ENCODE peak calls at places on chromosomes 4 and X, in eight cellular contexts. T is Peyer's patch, S is cardiac muscle cell, L is tibial artery, Q is fibroblast of mammary gland, Y is RWPE1, G is choroid plexus epithelial cell, X is pancreas. Z is an unnamed sample.

GRCh38 chrX:39311646-39312045 is 510.4 kb downstream of the MID1IP1 start:
- DNase-seq in T (no peak), S (no peak), L (no peak), Q (no peak), Y (no peak), G (no peak), X (no peak), Z (no peak)

GRCh38 chr4:15455290-15455689 is 14.4 kb upstream of the CC2D2A start:
- DNase-seq in T (no peak), S (peak), L (peak), Q (peak), Y (no peak), G (peak), X (no peak), Z (no peak)

GRCh38 chrX:68894513-68895338 is 65.9 kb downstream of the EFNB1 start:
- DNase-seq in T (no peak), S (peak), L (peak), Q (peak), Y (peak), G (peak), X (peak), Z (no peak)

GRCh38 chr4:8373270-8373972 is 67.1 kb downstream of the ACOX3 start:
- DNase-seq in T (no peak), S (no peak), L (no peak), Q (no peak), Y (no peak), G (no peak), X (peak), Z (no peak)

GRCh38 chr4:54228563-54229501 is at the start of gene PDGFRA:
- DNase-seq in T (no peak), S (peak), L (peak), Q (peak), Y (no peak), G (peak), X (no peak), Z (no peak)

GRCh38 chrX:104621781-104622180 is 55.8 kb downstream of the IL1RAPL2 start:
- DNase-seq in T (no peak), S (no peak), L (no peak), Q (no peak), Y (no peak), G (no peak), X (no peak), Z (no peak)

GRCh38 chr4:57147335-57148060 is 37.3 kb upstream of the IGFBP7 start:
- DNase-seq in T (no peak), S (peak), L (no peak), Q (peak), Y (no peak), G (peak), X (no peak), Z (no peak)

GRCh38 chrX:19972984-19973383 is 17.9 kb downstream of the BCLAF3 start:
- DNase-seq in T (no peak), S (no peak), L (no peak), Q (no peak), Y (no peak), G (no peak), X (no peak), Z (no peak)

GRCh38 chrX:151596282-151596681 is 32.8 kb downstream of the PASD1 start:
- DNase-seq in T (no peak), S (no peak), L (no peak), Q (no peak), Y (no peak), G (no peak), X (no peak), Z (no peak)

GRCh38 chr4:73442275-73442674 is 6.3 kb downstream of the AFP start:
- DNase-seq in T (no peak), S (no peak), L (no peak), Q (peak), Y (no peak), G (no peak), X (no peak), Z (no peak)

GRCh38 chr4:152486414-152487389 is 49.2 kb downstream of the FBXW7 start:
- DNase-seq in T (no peak), S (no peak), L (no peak), Q (no peak), Y (no peak), G (peak), X (no peak), Z (no peak)

GRCh38 chr4:80424225-80424581 is 88.7 kb downstream of the CFAP299 start:
- DNase-seq in T (no peak), S (no peak), L (no peak), Q (no peak), Y (no peak), G (no peak), X (no peak), Z (no peak)

GRCh38 chr4:88177981-88178632 is 19.7 kb upstream of the ABCG2 start:
- DNase-seq in T (no peak), S (peak), L (peak), Q (peak), Y (peak), G (peak), X (no peak), Z (no peak)

GRCh38 chrX:101462892-101463291 is 22.4 kb upstream of the ARMCX4 start:
- DNase-seq in T (no peak), S (peak), L (no peak), Q (peak), Y (peak), G (peak), X (no peak), Z (no peak)

GRCh38 chr4:15811703-15812325 is 33.7 kb downstream of the CD38 start:
- DNase-seq in T (no peak), S (peak), L (no peak), Q (no peak), Y (peak), G (no peak), X (no peak), Z (no peak)

DNA sequence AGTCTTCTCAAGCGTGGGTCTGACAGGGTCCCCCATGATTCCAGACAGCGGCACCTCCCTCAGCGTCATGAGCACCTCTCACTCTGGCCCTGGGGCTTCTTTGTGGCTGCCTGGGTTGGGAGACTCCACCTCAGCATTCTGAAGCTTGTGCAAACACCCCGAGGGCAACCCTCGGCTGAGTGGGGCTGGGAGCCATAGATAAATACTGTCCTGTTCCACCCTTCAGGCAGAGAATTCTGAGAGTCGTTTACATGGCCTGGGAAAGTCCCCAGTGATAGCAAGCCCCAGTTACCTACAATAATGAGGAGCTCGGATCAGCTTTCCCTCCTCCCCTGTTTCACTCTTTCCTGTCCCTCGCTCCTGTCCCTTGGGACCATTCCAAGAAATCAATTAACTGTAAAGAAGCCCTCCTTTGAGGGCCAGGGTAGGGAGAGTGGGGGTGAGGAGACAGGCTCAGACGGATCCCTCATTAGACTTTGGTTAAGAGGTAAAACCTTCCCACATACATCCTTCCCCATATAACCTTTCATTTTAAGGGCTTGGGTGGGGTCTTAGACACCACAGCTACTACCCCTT is 31.6 kb upstream of the DDX3X start:
- DNase-seq in T (no peak), S (no peak), L (no peak), Q (no peak), Y (no peak), G (peak), X (no peak), Z (no peak)
- TF ChIP-seq CTCF in T (no peak), S (no peak), L (no peak), Q (no peak), Y (no peak), G (no peak), X (no peak), Z (no peak)

GRCh38 chr4:139861471-139861870 is 195.9 kb downstream of the MGST2 start:
- DNase-seq in T (no peak), S (no peak), L (no peak), Q (no peak), Y (no peak), G (no peak), X (no peak), Z (no peak)
- TF ChIP-seq CTCF in T (no peak), S (no peak), L (no peak), Q (no peak), Y (no peak), G (no peak), X (no peak), Z (no peak)

DNA sequence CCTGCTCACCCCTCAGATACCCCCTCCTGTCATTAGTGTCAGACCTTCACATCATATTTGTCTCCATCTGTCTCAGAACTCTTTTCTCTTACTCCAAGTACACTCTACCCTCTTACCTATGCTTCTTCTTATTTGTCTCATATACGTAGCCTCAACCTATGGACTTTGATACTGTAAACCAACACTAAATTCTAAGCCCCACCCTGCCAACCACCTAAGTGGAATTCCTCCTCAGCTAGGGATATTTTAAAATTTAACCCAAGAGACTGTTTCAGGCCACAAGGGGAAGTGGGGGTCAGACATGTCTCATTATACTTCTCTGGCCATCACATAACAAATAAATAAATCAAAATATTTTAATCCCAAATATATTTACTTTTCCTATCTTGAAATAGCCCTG is 778.1 kb upstream of the GRID2 start:
- DNase-seq in T (no peak), S (no peak), L (no peak), Q (no peak), Y (no peak), G (no peak), X (no peak), Z (no peak)
- TF ChIP-seq CTCF in T (no peak), S (no peak), L (no peak), Q (no peak), Y (no peak), G (no peak), X (no peak), Z (no peak)

GRCh38 chr4:102610007-102610406 is 108.8 kb downstream of the NFKB1 start:
- DNase-seq in T (no peak), S (peak), L (no peak), Q (peak), Y (no peak), G (peak), X (no peak), Z (no peak)
- TF ChIP-seq CTCF in T (no peak), S (peak), L (no peak), Q (peak), Y (peak), G (peak), X (no peak), Z (peak)

GRCh38 chr4:169012049-169012448 is 2.0 kb upstream of the CBR4 start:
- DNase-seq in T (no peak), S (no peak), L (no peak), Q (no peak), Y (no peak), G (no peak), X (no peak), Z (no peak)

GRCh38 chr4:169013396-169013795 is 3.3 kb upstream of the CBR4 start:
- DNase-seq in T (no peak), S (no peak), L (no peak), Q (no peak), Y (no peak), G (no peak), X (no peak), Z (no peak)

GRCh38 chr4:169010125-169011023 is at the start of gene CBR4:
- DNase-seq in T (peak), S (peak), L (peak), Q (peak), Y (peak), G (peak), X (peak), Z (peak)

GRCh38 chr4:169008478-169008877 is 1.6 kb downstream of the CBR4 start:
- DNase-seq in T (no peak), S (no peak), L (no peak), Q (no peak), Y (no peak), G (no peak), X (no peak), Z (no peak)

DNA sequence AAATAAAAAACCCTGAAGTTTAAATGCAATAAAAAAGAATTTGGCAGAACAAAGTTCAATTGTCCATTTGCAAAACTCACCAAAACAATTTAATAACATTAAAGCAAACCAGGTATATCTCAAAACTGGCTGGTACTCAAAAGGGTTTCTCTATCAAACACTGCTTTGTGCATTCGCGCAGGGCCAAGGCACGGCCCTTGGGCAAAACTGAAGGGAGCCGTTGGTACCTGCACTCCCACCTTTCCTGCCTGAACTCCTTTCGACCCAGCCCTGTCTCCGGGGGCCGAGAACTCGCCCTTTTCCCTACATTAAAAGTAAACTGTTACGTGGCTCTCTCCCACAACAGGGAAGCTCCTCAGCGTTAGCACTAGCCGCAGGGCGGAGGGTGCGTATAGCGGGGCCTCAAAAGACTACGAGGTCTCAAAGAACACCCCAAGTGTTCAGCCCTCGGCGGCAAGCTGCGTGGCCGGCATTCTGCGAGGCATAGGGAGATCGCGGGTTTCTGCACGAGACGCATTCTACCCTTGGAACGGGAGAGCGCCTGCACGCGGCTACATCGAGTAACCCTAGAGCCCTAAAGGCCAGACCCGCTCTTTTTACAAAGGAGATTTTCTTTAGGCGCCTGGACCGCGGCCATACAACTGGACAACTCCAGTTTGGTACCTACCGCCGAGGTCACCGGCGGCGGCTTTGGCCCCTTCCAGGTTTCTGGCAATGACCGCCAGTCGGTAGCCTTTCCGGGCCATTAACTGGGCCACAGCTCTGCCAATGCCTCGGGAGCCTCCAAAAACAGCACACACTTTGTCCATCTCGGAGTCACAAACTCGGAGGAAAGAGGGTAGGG is 552 bp downstream of the CBR4 start:
- DNase-seq in T (peak), S (peak), L (peak), Q (peak), Y (peak), G (peak), X (peak), Z (peak)
- TF ChIP-seq CTCF in T (no peak), S (peak), L (no peak), Q (no peak), Y (peak), G (peak), X (no peak), Z (no peak)

GRCh38 chr4:140103676-140104075 is 50.3 kb downstream of the MAML3 start:
- DNase-seq in T (no peak), S (peak), L (no peak), Q (peak), Y (no peak), G (peak), X (no peak), Z (no peak)

GRCh38 chr4:140099993-140100392 is 54.0 kb downstream of the MAML3 start:
- DNase-seq in T (peak), S (no peak), L (peak), Q (no peak), Y (no peak), G (no peak), X (no peak), Z (no peak)

GRCh38 chr4:140105436-140105835 is 48.5 kb downstream of the MAML3 start:
- DNase-seq in T (no peak), S (no peak), L (no peak), Q (no peak), Y (no peak), G (no peak), X (no peak), Z (no peak)

GRCh38 chr4:140100771-140101170 is 53.2 kb downstream of the MAML3 start:
- DNase-seq in T (no peak), S (no peak), L (no peak), Q (no peak), Y (no peak), G (no peak), X (no peak), Z (no peak)

DNA sequence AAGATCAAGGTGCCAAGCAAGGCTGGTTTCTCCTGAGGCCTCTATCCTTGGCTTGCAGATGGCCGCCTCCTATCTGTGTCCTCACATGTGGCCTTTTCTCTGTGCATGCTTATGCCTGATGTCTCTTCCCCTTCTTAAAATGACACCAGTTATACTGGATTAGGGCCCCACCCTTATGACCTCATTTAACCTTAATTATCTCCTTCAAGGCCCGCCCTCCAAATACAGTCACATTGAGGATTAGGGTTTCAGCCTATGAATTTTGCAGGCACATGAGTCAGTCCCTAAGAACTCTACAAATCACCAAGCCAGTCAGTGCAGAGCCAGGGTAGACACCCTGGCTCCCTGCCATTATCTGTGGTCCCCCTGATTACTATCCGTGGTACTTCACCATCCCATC is 51.6 kb downstream of the MAML3 start:
- DNase-seq in T (no peak), S (no peak), L (no peak), Q (peak), Y (no peak), G (no peak), X (no peak), Z (no peak)
- TF ChIP-seq CTCF in T (no peak), S (no peak), L (no peak), Q (no peak), Y (no peak), G (no peak), X (no peak), Z (no peak)